ENCODE peak calls at places on chromosomes 3 and 15, in ten cellular contexts. One of them, this sample, is unnamed.

GRCh38 chr3:148450819-148451218 is 246.9 kb upstream of the AGTR1 start:
- DNase-seq in breast epithelium: no peak
- DNase-seq in lung: no peak
- DNase-seq in heart right ventricle: no peak
- DNase-seq in brain microvascular endothelial cell: no peak
- DNase-seq in A673: peak
- DNase-seq in fibroblast of lung: no peak
- DNase-seq in MM.1S: no peak
- DNase-seq in body of pancreas: peak
- DNase-seq in stomach: peak
- DNase-seq in this sample: no peak

GRCh38 chr3:33758874-33759273 is 39.6 kb upstream of the PDCD6IP start:
- DNase-seq in stomach: no peak
- DNase-seq in heart right ventricle: no peak
- DNase-seq in MM.1S: no peak
- DNase-seq in brain microvascular endothelial cell: no peak
- DNase-seq in fibroblast of lung: no peak
- DNase-seq in breast epithelium: no peak
- DNase-seq in lung: no peak
- DNase-seq in body of pancreas: no peak
- DNase-seq in A673: no peak
- DNase-seq in this sample: no peak

GRCh38 chr3:115903843-115904242 is 280.5 kb downstream of the GAP43 start:
- DNase-seq in body of pancreas: no peak
- DNase-seq in fibroblast of lung: no peak
- DNase-seq in lung: no peak
- DNase-seq in brain microvascular endothelial cell: no peak
- DNase-seq in A673: no peak
- DNase-seq in breast epithelium: no peak
- DNase-seq in heart right ventricle: no peak
- DNase-seq in MM.1S: no peak
- DNase-seq in stomach: no peak
- DNase-seq in this sample: no peak

GRCh38 chr3:55531266-55531665 is 44.2 kb upstream of the WNT5A start:
- DNase-seq in breast epithelium: no peak
- DNase-seq in A673: no peak
- DNase-seq in heart right ventricle: no peak
- DNase-seq in fibroblast of lung: no peak
- DNase-seq in brain microvascular endothelial cell: no peak
- DNase-seq in body of pancreas: no peak
- DNase-seq in lung: no peak
- DNase-seq in MM.1S: no peak
- DNase-seq in stomach: no peak
- DNase-seq in this sample: no peak

GRCh38 chr3:57446318-57446841 is 97.8 kb downstream of the DNAH12 start:
- DNase-seq in lung: no peak
- DNase-seq in MM.1S: no peak
- DNase-seq in stomach: no peak
- DNase-seq in heart right ventricle: no peak
- DNase-seq in A673: no peak
- DNase-seq in body of pancreas: peak
- DNase-seq in breast epithelium: no peak
- DNase-seq in brain microvascular endothelial cell: peak
- DNase-seq in fibroblast of lung: peak
- DNase-seq in this sample: no peak

GRCh38 chr3:107065094-107065861 is 312.0 kb upstream of the CCDC54 start:
- DNase-seq in stomach: no peak
- DNase-seq in MM.1S: no peak
- DNase-seq in A673: peak
- DNase-seq in body of pancreas: no peak
- DNase-seq in brain microvascular endothelial cell: no peak
- DNase-seq in heart right ventricle: no peak
- DNase-seq in lung: no peak
- DNase-seq in fibroblast of lung: no peak
- DNase-seq in breast epithelium: no peak
- DNase-seq in this sample: no peak

GRCh38 chr3:110265302-110265701 is 806.3 kb upstream of the NECTIN3 start:
- DNase-seq in fibroblast of lung: no peak
- DNase-seq in heart right ventricle: no peak
- DNase-seq in stomach: no peak
- DNase-seq in A673: no peak
- DNase-seq in body of pancreas: no peak
- DNase-seq in MM.1S: no peak
- DNase-seq in lung: no peak
- DNase-seq in breast epithelium: no peak
- DNase-seq in brain microvascular endothelial cell: no peak
- DNase-seq in this sample: no peak

GRCh38 chr15:52171386-52171785 is 19.8 kb downstream of the GNB5 start:
- DNase-seq in body of pancreas: no peak
- DNase-seq in stomach: no peak
- DNase-seq in lung: no peak
- DNase-seq in fibroblast of lung: no peak
- DNase-seq in MM.1S: no peak
- DNase-seq in breast epithelium: no peak
- DNase-seq in heart right ventricle: no peak
- DNase-seq in A673: no peak
- DNase-seq in brain microvascular endothelial cell: peak
- DNase-seq in this sample: no peak

GRCh38 chr3:102083971-102084370 is 234.7 kb downstream of the NFKBIZ start:
- DNase-seq in heart right ventricle: no peak
- DNase-seq in breast epithelium: no peak
- DNase-seq in MM.1S: no peak
- DNase-seq in body of pancreas: no peak
- DNase-seq in brain microvascular endothelial cell: no peak
- DNase-seq in A673: no peak
- DNase-seq in stomach: no peak
- DNase-seq in fibroblast of lung: peak
- DNase-seq in lung: no peak
- DNase-seq in this sample: no peak

GRCh38 chr3:102083469-102083868 is 234.2 kb downstream of the NFKBIZ start:
- DNase-seq in stomach: no peak
- DNase-seq in heart right ventricle: no peak
- DNase-seq in body of pancreas: no peak
- DNase-seq in brain microvascular endothelial cell: no peak
- DNase-seq in lung: no peak
- DNase-seq in A673: no peak
- DNase-seq in MM.1S: no peak
- DNase-seq in breast epithelium: no peak
- DNase-seq in fibroblast of lung: no peak
- DNase-seq in this sample: no peak

GRCh38 chr3:102084712-102085111 is 235.4 kb downstream of the NFKBIZ start:
- DNase-seq in lung: no peak
- DNase-seq in breast epithelium: no peak
- DNase-seq in MM.1S: no peak
- DNase-seq in A673: no peak
- DNase-seq in stomach: no peak
- DNase-seq in body of pancreas: no peak
- DNase-seq in heart right ventricle: no peak
- DNase-seq in brain microvascular endothelial cell: no peak
- DNase-seq in fibroblast of lung: no peak
- DNase-seq in this sample: no peak

GRCh38 chr3:102087236-102087635 is 237.9 kb downstream of the NFKBIZ start:
- DNase-seq in breast epithelium: no peak
- DNase-seq in A673: no peak
- DNase-seq in body of pancreas: no peak
- DNase-seq in fibroblast of lung: no peak
- DNase-seq in stomach: no peak
- DNase-seq in heart right ventricle: no peak
- DNase-seq in brain microvascular endothelial cell: no peak
- DNase-seq in MM.1S: no peak
- DNase-seq in lung: no peak
- DNase-seq in this sample: no peak

GRCh38 chr3:102085431-102086226 is 236.3 kb downstream of the NFKBIZ start:
- DNase-seq in brain microvascular endothelial cell: no peak
- DNase-seq in stomach: no peak
- DNase-seq in breast epithelium: no peak
- DNase-seq in MM.1S: no peak
- DNase-seq in lung: no peak
- DNase-seq in fibroblast of lung: no peak
- DNase-seq in body of pancreas: no peak
- DNase-seq in A673: peak
- DNase-seq in heart right ventricle: no peak
- DNase-seq in this sample: no peak
- TF ChIP-seq CTCF in brain microvascular endothelial cell: no peak
- TF ChIP-seq CTCF in stomach: no peak
- TF ChIP-seq CTCF in breast epithelium: no peak
- TF ChIP-seq CTCF in MM.1S: no peak
- TF ChIP-seq CTCF in lung: no peak
- TF ChIP-seq CTCF in fibroblast of lung: no peak
- TF ChIP-seq CTCF in body of pancreas: no peak
- TF ChIP-seq CTCF in A673: no peak
- TF ChIP-seq CTCF in heart right ventricle: no peak
- TF ChIP-seq CTCF in this sample: no peak

GRCh38 chr3:45443459-45443858 is 55.1 kb downstream of the LARS2 start:
- DNase-seq in heart right ventricle: no peak
- DNase-seq in brain microvascular endothelial cell: no peak
- DNase-seq in breast epithelium: no peak
- DNase-seq in stomach: no peak
- DNase-seq in MM.1S: no peak
- DNase-seq in A673: no peak
- DNase-seq in fibroblast of lung: no peak
- DNase-seq in lung: no peak
- DNase-seq in body of pancreas: no peak
- DNase-seq in this sample: no peak

GRCh38 chr3:45442679-45443214 is 54.4 kb downstream of the LARS2 start:
- DNase-seq in body of pancreas: no peak
- DNase-seq in heart right ventricle: no peak
- DNase-seq in MM.1S: no peak
- DNase-seq in breast epithelium: no peak
- DNase-seq in A673: peak
- DNase-seq in lung: no peak
- DNase-seq in stomach: no peak
- DNase-seq in fibroblast of lung: no peak
- DNase-seq in brain microvascular endothelial cell: no peak
- DNase-seq in this sample: no peak

GRCh38 chr3:45437388-45437787 is 49.0 kb downstream of the LARS2 start:
- DNase-seq in body of pancreas: no peak
- DNase-seq in MM.1S: no peak
- DNase-seq in fibroblast of lung: peak
- DNase-seq in stomach: no peak
- DNase-seq in breast epithelium: no peak
- DNase-seq in brain microvascular endothelial cell: no peak
- DNase-seq in A673: no peak
- DNase-seq in heart right ventricle: no peak
- DNase-seq in lung: no peak
- DNase-seq in this sample: no peak

GRCh38 chr3:45440562-45440961 is 52.2 kb downstream of the LARS2 start:
- DNase-seq in breast epithelium: no peak
- DNase-seq in body of pancreas: no peak
- DNase-seq in MM.1S: no peak
- DNase-seq in A673: no peak
- DNase-seq in brain microvascular endothelial cell: no peak
- DNase-seq in heart right ventricle: no peak
- DNase-seq in fibroblast of lung: no peak
- DNase-seq in lung: no peak
- DNase-seq in stomach: no peak
- DNase-seq in this sample: no peak

GRCh38 chr3:45441570-45442313 is 53.4 kb downstream of the LARS2 start:
- DNase-seq in body of pancreas: no peak
- DNase-seq in fibroblast of lung: no peak
- DNase-seq in A673: peak
- DNase-seq in brain microvascular endothelial cell: no peak
- DNase-seq in MM.1S: no peak
- DNase-seq in breast epithelium: no peak
- DNase-seq in lung: no peak
- DNase-seq in heart right ventricle: no peak
- DNase-seq in stomach: no peak
- DNase-seq in this sample: no peak
- H3K27ac ChIP-seq in body of pancreas: no peak
- H3K27ac ChIP-seq in fibroblast of lung: no peak
- H3K27ac ChIP-seq in A673: peak
- H3K27ac ChIP-seq in brain microvascular endothelial cell: no peak
- H3K27ac ChIP-seq in MM.1S: no peak
- H3K27ac ChIP-seq in breast epithelium: no peak
- H3K27ac ChIP-seq in lung: no peak
- H3K27ac ChIP-seq in heart right ventricle: no peak
- H3K27ac ChIP-seq in stomach: no peak
- H3K27ac ChIP-seq in this sample: no peak

GRCh38 chr3:40070816-40071215 is 238.7 kb upstream of the EIF1B start:
- DNase-seq in lung: no peak
- DNase-seq in fibroblast of lung: no peak
- DNase-seq in body of pancreas: no peak
- DNase-seq in MM.1S: no peak
- DNase-seq in breast epithelium: no peak
- DNase-seq in brain microvascular endothelial cell: peak
- DNase-seq in heart right ventricle: no peak
- DNase-seq in stomach: no peak
- DNase-seq in A673: no peak
- DNase-seq in this sample: no peak

GRCh38 chr3:40068647-40069046 is 240.9 kb upstream of the EIF1B start:
- DNase-seq in heart right ventricle: no peak
- DNase-seq in breast epithelium: no peak
- DNase-seq in stomach: no peak
- DNase-seq in fibroblast of lung: no peak
- DNase-seq in brain microvascular endothelial cell: no peak
- DNase-seq in MM.1S: no peak
- DNase-seq in lung: no peak
- DNase-seq in body of pancreas: no peak
- DNase-seq in A673: no peak
- DNase-seq in this sample: no peak

GRCh38 chr3:40071683-40072238 is 237.7 kb upstream of the EIF1B start:
- DNase-seq in heart right ventricle: no peak
- DNase-seq in MM.1S: no peak
- DNase-seq in brain microvascular endothelial cell: no peak
- DNase-seq in stomach: no peak
- DNase-seq in body of pancreas: peak
- DNase-seq in fibroblast of lung: no peak
- DNase-seq in A673: no peak
- DNase-seq in breast epithelium: no peak
- DNase-seq in lung: no peak
- DNase-seq in this sample: no peak

GRCh38 chr3:40078590-40078989 is 230.9 kb upstream of the EIF1B start:
- DNase-seq in lung: no peak
- DNase-seq in breast epithelium: no peak
- DNase-seq in MM.1S: no peak
- DNase-seq in fibroblast of lung: no peak
- DNase-seq in heart right ventricle: no peak
- DNase-seq in A673: no peak
- DNase-seq in body of pancreas: no peak
- DNase-seq in brain microvascular endothelial cell: no peak
- DNase-seq in stomach: no peak
- DNase-seq in this sample: no peak

DNA sequence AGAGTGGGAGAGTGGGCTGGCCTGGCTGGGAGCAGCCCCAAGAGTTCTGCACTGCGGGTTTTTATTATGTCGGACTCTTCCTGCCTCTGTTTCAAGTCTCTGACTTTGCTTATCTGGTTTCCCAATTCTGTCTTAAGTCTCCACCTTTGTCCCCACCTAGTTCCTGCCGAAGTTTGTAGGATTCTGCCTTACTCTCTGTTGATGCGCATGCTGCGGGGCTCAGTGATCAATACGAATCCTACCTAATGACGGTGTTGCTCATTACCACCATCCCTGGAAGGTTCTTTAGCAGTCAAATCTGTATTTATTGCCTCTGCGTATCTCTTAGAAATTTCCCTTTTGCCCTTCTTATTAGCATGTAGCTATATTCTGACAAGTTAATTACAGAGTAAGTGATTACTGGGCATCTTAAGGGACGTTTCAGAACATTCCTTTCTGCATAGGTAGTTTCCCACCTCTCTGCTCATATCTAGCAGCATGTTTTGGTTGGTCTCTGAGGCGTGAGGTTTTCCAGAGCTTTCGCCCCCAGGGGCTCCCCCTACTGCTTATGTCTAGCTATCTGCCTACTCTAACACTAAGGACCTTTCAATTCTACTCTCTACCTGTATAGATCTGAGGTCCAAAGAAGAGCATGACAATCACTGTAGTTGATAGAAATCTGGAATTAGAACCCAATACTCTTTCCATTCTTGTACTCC is 236.0 kb upstream of the EIF1B start:
- DNase-seq in stomach: no peak
- DNase-seq in heart right ventricle: no peak
- DNase-seq in breast epithelium: no peak
- DNase-seq in brain microvascular endothelial cell: no peak
- DNase-seq in A673: no peak
- DNase-seq in MM.1S: no peak
- DNase-seq in fibroblast of lung: no peak
- DNase-seq in lung: no peak
- DNase-seq in body of pancreas: no peak
- DNase-seq in this sample: no peak
- TF ChIP-seq CTCF in stomach: no peak
- TF ChIP-seq CTCF in heart right ventricle: no peak
- TF ChIP-seq CTCF in breast epithelium: no peak
- TF ChIP-seq CTCF in brain microvascular endothelial cell: peak
- TF ChIP-seq CTCF in A673: no peak
- TF ChIP-seq CTCF in MM.1S: no peak
- TF ChIP-seq CTCF in fibroblast of lung: no peak
- TF ChIP-seq CTCF in lung: no peak
- TF ChIP-seq CTCF in body of pancreas: no peak
- TF ChIP-seq CTCF in this sample: no peak

GRCh38 chr15:25965326-25965725 is 102.2 kb upstream of the ATP10A start:
- DNase-seq in lung: no peak
- DNase-seq in A673: no peak
- DNase-seq in fibroblast of lung: no peak
- DNase-seq in stomach: no peak
- DNase-seq in heart right ventricle: no peak
- DNase-seq in brain microvascular endothelial cell: no peak
- DNase-seq in breast epithelium: no peak
- DNase-seq in body of pancreas: no peak
- DNase-seq in MM.1S: no peak
- DNase-seq in this sample: no peak

GRCh38 chr15:25967120-25967519 is 104.0 kb upstream of the ATP10A start:
- DNase-seq in lung: no peak
- DNase-seq in brain microvascular endothelial cell: no peak
- DNase-seq in stomach: no peak
- DNase-seq in body of pancreas: no peak
- DNase-seq in breast epithelium: no peak
- DNase-seq in fibroblast of lung: no peak
- DNase-seq in MM.1S: no peak
- DNase-seq in heart right ventricle: no peak
- DNase-seq in A673: no peak
- DNase-seq in this sample: no peak

GRCh38 chr15:25969886-25970285 is 106.8 kb upstream of the ATP10A start:
- DNase-seq in body of pancreas: no peak
- DNase-seq in A673: no peak
- DNase-seq in stomach: no peak
- DNase-seq in lung: no peak
- DNase-seq in heart right ventricle: no peak
- DNase-seq in breast epithelium: no peak
- DNase-seq in fibroblast of lung: no peak
- DNase-seq in MM.1S: no peak
- DNase-seq in brain microvascular endothelial cell: no peak
- DNase-seq in this sample: no peak

GRCh38 chr15:25971053-25971452 is 107.9 kb upstream of the ATP10A start:
- DNase-seq in brain microvascular endothelial cell: no peak
- DNase-seq in body of pancreas: no peak
- DNase-seq in A673: no peak
- DNase-seq in stomach: no peak
- DNase-seq in MM.1S: no peak
- DNase-seq in lung: no peak
- DNase-seq in breast epithelium: no peak
- DNase-seq in heart right ventricle: no peak
- DNase-seq in fibroblast of lung: no peak
- DNase-seq in this sample: no peak
- H3K27ac ChIP-seq in brain microvascular endothelial cell: no peak
- H3K27ac ChIP-seq in body of pancreas: no peak
- H3K27ac ChIP-seq in A673: no peak
- H3K27ac ChIP-seq in stomach: peak
- H3K27ac ChIP-seq in MM.1S: no peak
- H3K27ac ChIP-seq in lung: no peak
- H3K27ac ChIP-seq in breast epithelium: no peak
- H3K27ac ChIP-seq in heart right ventricle: no peak
- H3K27ac ChIP-seq in fibroblast of lung: no peak
- H3K27ac ChIP-seq in this sample: no peak

This sample was measured in ascending aorta.